ENCODE peak calls at places on chromosomes 5 and 9, in nine cellular contexts. H, S, U, A, L, J, G, X and T are unnamed samples.

GRCh38 chr9:35914307-35914807 is 5.1 kb downstream of the SPAAR start:
- DNase-seq in H (no peak), L (peak), X (no peak), U (peak), J (peak), A (no peak), S (peak), G (no peak), T (no peak)

GRCh38 chr5:176817864-176818377 is 7.6 kb downstream of the UNC5A start:
- DNase-seq in L (no peak), H (peak), X (no peak), G (no peak), A (no peak), J (peak), S (peak), U (no peak), T (no peak)

GRCh38 chr5:110734101-110734500 is 4.7 kb upstream of the SLC25A46 start:
- DNase-seq in H (no peak), U (no peak), L (no peak), A (no peak), S (no peak), G (no peak), J (no peak), X (no peak), T (no peak)

GRCh38 chr5:136729901-136730355 is 364.6 kb upstream of the TRPC7 start:
- DNase-seq in X (no peak), A (no peak), L (no peak), U (no peak), G (no peak), J (no peak), S (peak), H (no peak), T (no peak)

GRCh38 chr9:34777667-34778066 is 67.7 kb upstream of the CCL21 start:
- DNase-seq in G (no peak), J (no peak), H (no peak), A (no peak), U (no peak), S (no peak), X (no peak), L (no peak), T (no peak)

GRCh38 chr5:39675676-39676075 is 250.9 kb upstream of the DAB2 start:
- DNase-seq in U (no peak), G (no peak), L (no peak), X (no peak), H (no peak), A (no peak), S (no peak), J (no peak), T (no peak)

GRCh38 chr5:117731445-117731844 is 1156.8 kb upstream of the SEMA6A start:
- DNase-seq in A (no peak), J (no peak), L (no peak), H (no peak), X (no peak), U (no peak), S (no peak), G (no peak), T (no peak)

GRCh38 chr5:141703133-141703561 is 21.1 kb upstream of the ARAP3 start:
- DNase-seq in A (no peak), G (no peak), J (peak), S (no peak), L (no peak), U (no peak), H (no peak), X (no peak), T (no peak)

GRCh38 chr5:135569755-135570452 is 8.9 kb downstream of the CXCL14 start:
- DNase-seq in A (no peak), H (no peak), J (peak), S (peak), X (no peak), G (no peak), U (no peak), L (peak), T (no peak)

GRCh38 chr5:115460476-115460875 is 84.1 kb downstream of the FEM1C start:
- DNase-seq in X (peak), G (no peak), A (no peak), J (no peak), L (no peak), H (no peak), U (no peak), S (no peak), T (no peak)

GRCh38 chr9:38334234-38334633 is 58.3 kb upstream of the ALDH1B1 start:
- DNase-seq in J (peak), U (no peak), H (no peak), L (no peak), A (no peak), G (peak), S (peak), X (no peak), T (no peak)

GRCh38 chr5:34652466-34652865 is 3.7 kb upstream of the RAI14 start:
- DNase-seq in S (no peak), J (no peak), G (no peak), A (no peak), U (no peak), H (no peak), L (no peak), X (no peak), T (no peak)

GRCh38 chr9:137055385-137056364 is 1.8 kb upstream of the ENTPD2 start:
- DNase-seq in A (no peak), H (no peak), S (peak), U (peak), G (no peak), J (no peak), X (no peak), L (no peak), T (no peak)

GRCh38 chr9:68507098-68507795 is 33.4 kb downstream of the TMEM252 start:
- DNase-seq in H (no peak), L (no peak), A (no peak), U (no peak), S (peak), J (peak), G (no peak), X (no peak), T (no peak)

GRCh38 chr9:91151014-91151740 is 210.5 kb downstream of the AUH start:
- DNase-seq in S (no peak), U (no peak), J (no peak), L (no peak), G (no peak), X (peak), A (no peak), H (peak), T (no peak)

GRCh38 chr5:108884736-108885135 is 137.0 kb downstream of the FER start:
- DNase-seq in S (no peak), H (no peak), X (no peak), U (no peak), J (no peak), A (no peak), L (no peak), G (no peak), T (no peak)

GRCh38 chr5:10524376-10525123 is 39.3 kb upstream of the ANKRD33B start:
- DNase-seq in S (peak), J (no peak), H (no peak), L (no peak), X (no peak), G (peak), U (no peak), A (no peak), T (no peak)

GRCh38 chr9:2420488-2421056 is 201.0 kb upstream of the VLDLR start:
- DNase-seq in A (no peak), G (no peak), S (no peak), X (no peak), H (no peak), L (no peak), J (peak), U (no peak), T (no peak)

GRCh38 chr9:69273162-69273561 is 51.9 kb upstream of the ENTREP1 start:
- DNase-seq in U (no peak), L (no peak), S (no peak), G (no peak), X (no peak), J (no peak), H (no peak), A (no peak), T (no peak)

GRCh38 chr5:33984671-33985124 is at the start of gene SLC45A2:
- DNase-seq in H (no peak), L (no peak), X (no peak), G (no peak), S (no peak), A (no peak), U (no peak), J (no peak), T (no peak)

DNA sequence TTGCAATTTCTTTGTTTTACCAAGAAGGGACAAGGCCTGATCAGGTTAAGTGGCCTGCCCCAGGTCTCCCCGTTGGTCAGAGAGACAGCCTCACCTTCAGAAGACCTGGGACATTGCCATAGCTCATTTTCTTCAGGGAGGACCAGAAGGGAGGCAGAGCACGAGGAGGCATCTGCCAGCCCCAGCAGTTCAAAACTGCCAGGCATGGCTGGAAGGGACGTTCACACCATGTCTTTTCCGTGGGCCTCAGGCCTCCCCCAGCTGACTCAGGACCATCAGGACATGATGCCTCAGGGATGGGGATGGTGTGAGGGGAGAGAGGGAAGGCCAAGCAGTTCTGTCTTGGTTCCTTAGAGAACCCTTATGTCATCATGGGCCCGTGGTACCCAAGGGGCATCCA is 16.5 kb downstream of the IGIP start:
- DNase-seq in U (no peak), X (no peak), L (no peak), A (no peak), H (no peak), G (no peak), J (no peak), S (no peak), T (peak)
- TF ChIP-seq POLR2AphosphoS5 in U (no peak), X (no peak), L (no peak), A (no peak), H (no peak), G (no peak), J (no peak), S (no peak), T (no peak)

GRCh38 chr9:126938332-126938731 is 23.8 kb downstream of the RALGPS1 start:
- DNase-seq in U (no peak), J (no peak), S (no peak), X (no peak), G (no peak), H (no peak), L (no peak), A (no peak), T (no peak)

GRCh38 chr9:126937444-126937843 is 22.9 kb downstream of the RALGPS1 start:
- DNase-seq in A (no peak), H (no peak), G (no peak), X (no peak), S (no peak), U (no peak), J (no peak), L (no peak), T (no peak)

GRCh38 chr9:126934441-126934840 is 19.9 kb downstream of the RALGPS1 start:
- DNase-seq in L (no peak), S (no peak), J (no peak), U (no peak), H (no peak), A (no peak), X (no peak), G (no peak), T (no peak)

GRCh38 chr9:126933334-126933980 is 18.9 kb downstream of the RALGPS1 start:
- DNase-seq in L (no peak), G (no peak), X (no peak), H (no peak), A (no peak), J (peak), U (no peak), S (no peak), T (no peak)

GRCh38 chr9:126935630-126936029 is 21.0 kb downstream of the RALGPS1 start:
- DNase-seq in U (no peak), L (no peak), A (no peak), S (no peak), X (no peak), H (no peak), J (no peak), G (no peak), T (no peak)
- TF ChIP-seq POLR2AphosphoS5 in U (no peak), L (no peak), A (no peak), S (no peak), X (no peak), H (no peak), J (no peak), G (no peak), T (no peak)

DNA sequence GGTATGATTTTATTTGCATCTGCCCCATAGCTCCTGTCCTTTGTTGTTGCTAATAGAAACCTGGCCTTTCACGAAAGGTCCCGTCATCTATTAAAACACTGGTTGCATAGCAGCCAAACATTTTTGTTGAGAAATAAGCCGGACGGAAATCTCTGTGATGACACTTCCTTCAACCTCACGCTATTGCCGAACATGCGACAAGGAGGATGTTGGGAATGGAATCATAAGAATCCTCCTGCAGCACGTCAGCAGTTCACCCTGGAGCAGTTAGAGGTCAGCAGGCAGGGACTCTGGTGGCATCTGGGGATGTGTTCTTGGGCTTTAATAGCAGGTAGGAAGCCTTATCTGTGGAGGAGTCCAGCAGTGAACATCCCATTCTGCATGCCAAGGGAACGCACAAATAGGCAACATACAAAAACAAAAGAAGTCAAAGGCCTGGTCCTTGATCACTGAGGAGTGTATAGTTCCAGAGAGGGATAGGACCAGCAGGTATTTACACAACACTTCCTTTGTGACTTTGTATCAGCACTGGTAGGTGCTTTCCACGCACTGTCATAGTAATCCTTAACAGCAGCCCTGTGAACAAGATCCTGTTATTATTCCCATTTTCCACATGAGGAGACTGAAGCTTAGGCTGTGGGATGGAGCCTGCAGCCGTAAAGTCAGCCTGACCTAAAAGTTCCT is 33.4 kb downstream of the ARHGAP26 start:
- DNase-seq in S (no peak), L (no peak), A (no peak), X (no peak), J (no peak), U (peak), H (no peak), G (no peak), T (no peak)
- TF ChIP-seq POLR2AphosphoS5 in S (no peak), L (peak), A (no peak), X (no peak), J (no peak), U (peak), H (no peak), G (no peak), T (peak)

GRCh38 chr5:156584856-156585255 is 257.9 kb downstream of the SGCD start:
- DNase-seq in J (no peak), S (no peak), U (no peak), H (no peak), X (no peak), G (no peak), L (no peak), A (no peak), T (no peak)
- TF ChIP-seq POLR2AphosphoS5 in J (no peak), S (no peak), U (no peak), H (no peak), X (no peak), G (no peak), L (no peak), A (no peak), T (no peak)

DNA sequence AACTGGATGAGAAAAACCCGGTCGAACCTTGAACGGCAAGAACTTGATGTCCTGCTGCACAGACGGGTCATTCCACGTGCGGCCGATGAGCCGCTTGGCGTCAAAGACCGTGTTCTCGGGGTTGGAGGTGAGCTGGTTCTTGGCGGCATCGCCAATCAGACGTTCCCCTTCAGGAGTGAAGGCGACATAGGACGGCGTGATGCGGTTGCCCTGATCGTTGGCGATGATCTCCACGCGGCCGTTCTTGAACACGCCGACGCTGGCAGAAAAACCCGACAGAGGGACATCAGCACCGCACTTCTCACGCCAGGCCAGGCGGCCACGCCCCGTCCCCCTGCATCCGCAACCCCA is 519 bp downstream of the HSPA5 start:
- DNase-seq in S (no peak), X (no peak), A (no peak), J (peak), U (no peak), H (no peak), L (no peak), G (no peak), T (no peak)
- TF ChIP-seq POLR2AphosphoS5 in S (no peak), X (no peak), A (no peak), J (no peak), U (peak), H (no peak), L (no peak), G (no peak), T (no peak)

GRCh38 chr9:98009437-98009836 is 26.3 kb downstream of the ANP32B start:
- DNase-seq in X (no peak), S (no peak), H (no peak), G (no peak), A (no peak), J (no peak), L (no peak), U (no peak), T (no peak)

GRCh38 chr9:98010450-98010849 is 27.3 kb downstream of the ANP32B start:
- DNase-seq in G (no peak), U (no peak), L (no peak), H (peak), J (peak), X (no peak), A (no peak), S (peak), T (no peak)

GRCh38 chr9:98008764-98009163 is 25.6 kb downstream of the ANP32B start:
- DNase-seq in L (no peak), G (no peak), A (no peak), X (no peak), J (no peak), S (no peak), U (no peak), H (no peak), T (no peak)

GRCh38 chr9:98011122-98011521 is 28.0 kb downstream of the ANP32B start:
- DNase-seq in G (no peak), S (no peak), J (no peak), L (no peak), A (no peak), H (no peak), X (no peak), U (no peak), T (no peak)

GRCh38 chr9:98009926-98010325 is 26.8 kb downstream of the ANP32B start:
- DNase-seq in G (no peak), J (no peak), X (no peak), H (no peak), A (no peak), S (no peak), L (no peak), U (no peak), T (no peak)
- TF ChIP-seq POLR2AphosphoS5 in G (no peak), J (no peak), X (no peak), H (no peak), A (no peak), S (no peak), L (peak), U (peak), T (peak)

GRCh38 chr5:159511570-159511969 is 181.3 kb upstream of the IL12B start:
- DNase-seq in G (no peak), J (no peak), L (no peak), X (no peak), U (no peak), H (no peak), S (no peak), A (no peak), T (no peak)
- TF ChIP-seq POLR2AphosphoS5 in G (no peak), J (no peak), L (no peak), X (no peak), U (no peak), H (no peak), S (no peak), A (no peak), T (no peak)